ENCODE peak calls at places on chromosomes 3 and 15, in seven cellular contexts. One of them, this sample, is unnamed. For H3K27me3, the result is how much of the 10 kb centered on the place peaks cover.

GRCh38 chr3:11610044-11610671 is 33.6 kb downstream of the VGLL4 start:
- DNase-seq in right atrium auricular region: peak
- DNase-seq in heart left ventricle: peak
- DNase-seq in SJCRH30: peak
- DNase-seq in fibroblast of lung: peak
- DNase-seq in HAP-1: no peak
- DNase-seq in spleen: no peak
- DNase-seq in this sample: no peak

GRCh38 chr3:10173095-10173925 is 8.6 kb downstream of the IRAK2 start:
- DNase-seq in heart left ventricle: no peak
- DNase-seq in fibroblast of lung: peak
- DNase-seq in spleen: no peak
- DNase-seq in right atrium auricular region: no peak
- DNase-seq in HAP-1: no peak
- DNase-seq in SJCRH30: no peak
- DNase-seq in this sample: no peak

GRCh38 chr3:161274691-161275298 is 53.7 kb downstream of the NMD3 start:
- DNase-seq in right atrium auricular region: no peak
- DNase-seq in fibroblast of lung: peak
- DNase-seq in spleen: no peak
- DNase-seq in SJCRH30: peak
- DNase-seq in heart left ventricle: no peak
- DNase-seq in HAP-1: peak
- DNase-seq in this sample: no peak

GRCh38 chr3:186255703-186256331 is 106.2 kb downstream of the DGKG start:
- DNase-seq in right atrium auricular region: no peak
- DNase-seq in heart left ventricle: no peak
- DNase-seq in spleen: peak
- DNase-seq in HAP-1: no peak
- DNase-seq in SJCRH30: peak
- DNase-seq in fibroblast of lung: no peak
- DNase-seq in this sample: no peak

GRCh38 chr3:32743934-32744333 is 58.9 kb downstream of the CNOT10 start:
- DNase-seq in right atrium auricular region: no peak
- DNase-seq in fibroblast of lung: no peak
- DNase-seq in heart left ventricle: no peak
- DNase-seq in spleen: no peak
- DNase-seq in HAP-1: peak
- DNase-seq in SJCRH30: no peak
- DNase-seq in this sample: no peak

GRCh38 chr15:68488966-68489365 is 57.0 kb upstream of the ITGA11 start:
- DNase-seq in fibroblast of lung: peak
- DNase-seq in heart left ventricle: no peak
- DNase-seq in HAP-1: no peak
- DNase-seq in SJCRH30: no peak
- DNase-seq in spleen: no peak
- DNase-seq in right atrium auricular region: no peak
- DNase-seq in this sample: no peak

GRCh38 chr15:80991446-80991845 is 1.8 kb upstream of the MESD start:
- DNase-seq in heart left ventricle: peak
- DNase-seq in right atrium auricular region: peak
- DNase-seq in SJCRH30: peak
- DNase-seq in spleen: no peak
- DNase-seq in fibroblast of lung: peak
- DNase-seq in HAP-1: no peak
- DNase-seq in this sample: peak

GRCh38 chr15:33789141-33789540 is 179.2 kb upstream of the CHRM5 start:
- DNase-seq in HAP-1: no peak
- DNase-seq in fibroblast of lung: peak
- DNase-seq in spleen: no peak
- DNase-seq in SJCRH30: peak
- DNase-seq in right atrium auricular region: no peak
- DNase-seq in heart left ventricle: no peak
- DNase-seq in this sample: no peak

GRCh38 chr3:53166781-53167291 is 5.8 kb downstream of the PRKCD start:
- DNase-seq in fibroblast of lung: peak
- DNase-seq in spleen: peak
- DNase-seq in SJCRH30: peak
- DNase-seq in right atrium auricular region: peak
- DNase-seq in heart left ventricle: peak
- DNase-seq in HAP-1: no peak
- DNase-seq in this sample: peak

GRCh38 chr3:125115640-125116039 is 59.8 kb upstream of the HEG1 start:
- DNase-seq in HAP-1: no peak
- DNase-seq in fibroblast of lung: peak
- DNase-seq in right atrium auricular region: no peak
- DNase-seq in spleen: no peak
- DNase-seq in SJCRH30: no peak
- DNase-seq in heart left ventricle: no peak
- DNase-seq in this sample: no peak

GRCh38 chr15:86879250-86880229 is 799.9 kb downstream of the AGBL1 start:
- DNase-seq in heart left ventricle: peak
- DNase-seq in fibroblast of lung: peak
- DNase-seq in spleen: no peak
- DNase-seq in right atrium auricular region: no peak
- DNase-seq in SJCRH30: no peak
- DNase-seq in HAP-1: no peak
- DNase-seq in this sample: no peak

GRCh38 chr3:48268381-48268935 is 27.6 kb downstream of the ZNF589 start:
- DNase-seq in spleen: no peak
- DNase-seq in fibroblast of lung: peak
- DNase-seq in HAP-1: no peak
- DNase-seq in heart left ventricle: no peak
- DNase-seq in right atrium auricular region: no peak
- DNase-seq in SJCRH30: no peak
- DNase-seq in this sample: no peak

DNA sequence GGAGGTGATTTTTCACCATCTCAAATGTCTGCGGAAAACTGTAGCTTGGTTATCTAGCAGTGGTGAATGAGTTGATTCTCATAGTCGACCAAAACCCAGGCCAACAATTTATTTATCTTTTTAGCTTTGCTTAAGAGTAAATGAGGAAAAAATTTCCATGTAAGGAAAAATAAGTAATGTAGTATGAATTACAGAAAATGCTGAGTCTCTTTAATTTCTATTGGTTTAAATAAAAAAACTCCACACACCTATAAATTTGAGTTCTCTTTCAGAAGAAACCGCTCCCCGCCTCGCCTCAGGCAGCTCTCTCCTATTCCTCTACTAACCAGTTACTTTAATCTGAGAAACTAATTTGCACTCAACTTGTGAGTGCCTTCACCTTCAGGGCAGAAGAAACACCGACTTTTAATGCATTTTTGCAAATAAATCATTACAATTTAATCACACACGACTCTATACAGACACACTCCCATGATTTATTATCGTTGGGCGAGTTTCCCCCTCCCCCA is 540 bp upstream of the RSRC1 start:
- DNase-seq in heart left ventricle: no peak
- DNase-seq in HAP-1: no peak
- DNase-seq in right atrium auricular region: no peak
- DNase-seq in fibroblast of lung: no peak
- DNase-seq in spleen: no peak
- DNase-seq in SJCRH30: no peak
- DNase-seq in this sample: no peak
- H3K27me3 ChIP-seq in heart left ventricle: under half
- H3K27me3 ChIP-seq in HAP-1: under half
- H3K27me3 ChIP-seq in right atrium auricular region: under half
- H3K27me3 ChIP-seq in fibroblast of lung: under half
- H3K27me3 ChIP-seq in spleen: half or more
- H3K27me3 ChIP-seq in SJCRH30: under half
- H3K27me3 ChIP-seq in this sample: under half

DNA sequence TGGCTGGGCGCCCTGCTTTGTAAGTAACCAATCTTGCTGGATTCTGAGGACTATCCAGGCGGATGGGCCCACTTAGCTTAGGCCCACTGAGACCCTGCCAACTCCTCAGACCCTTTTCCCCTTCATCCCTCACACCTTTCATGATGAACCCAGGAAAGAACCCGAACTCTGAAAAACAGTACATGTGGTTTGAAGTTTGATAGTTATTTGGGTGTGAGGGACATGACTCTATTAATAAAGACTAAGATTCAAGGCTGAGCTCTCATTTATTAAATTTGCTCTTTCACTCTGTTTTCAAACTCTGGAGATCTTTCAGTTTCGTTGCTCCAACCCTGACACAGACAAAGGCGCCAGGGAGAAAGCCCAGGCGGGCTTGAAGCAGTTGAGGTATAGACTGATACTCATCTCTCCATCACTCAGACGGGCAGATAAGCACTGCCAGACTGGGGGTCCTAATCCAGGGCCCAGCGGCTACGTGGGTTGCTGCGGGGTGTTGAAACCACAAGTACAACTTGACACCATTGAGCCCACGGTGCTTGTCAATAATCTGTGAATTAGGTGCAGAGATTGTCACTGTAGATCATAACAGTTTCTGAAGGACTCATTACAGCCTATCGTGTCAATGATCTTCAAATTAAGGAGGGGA is 7.2 kb upstream of the SOX2 start:
- DNase-seq in right atrium auricular region: no peak
- DNase-seq in spleen: no peak
- DNase-seq in heart left ventricle: no peak
- DNase-seq in HAP-1: no peak
- DNase-seq in fibroblast of lung: no peak
- DNase-seq in SJCRH30: no peak
- DNase-seq in this sample: no peak
- H3K27me3 ChIP-seq in right atrium auricular region: half or more
- H3K27me3 ChIP-seq in spleen: half or more
- H3K27me3 ChIP-seq in heart left ventricle: half or more
- H3K27me3 ChIP-seq in HAP-1: under half
- H3K27me3 ChIP-seq in fibroblast of lung: under half
- H3K27me3 ChIP-seq in SJCRH30: under half
- H3K27me3 ChIP-seq in this sample: half or more

GRCh38 chr15:41494922-41495735 is 1.5 kb downstream of the ITPKA start:
- DNase-seq in heart left ventricle: no peak
- DNase-seq in fibroblast of lung: no peak
- DNase-seq in HAP-1: no peak
- DNase-seq in right atrium auricular region: no peak
- DNase-seq in SJCRH30: no peak
- DNase-seq in spleen: peak
- DNase-seq in this sample: no peak
- H3K27me3 ChIP-seq in heart left ventricle: under half
- H3K27me3 ChIP-seq in fibroblast of lung: under half
- H3K27me3 ChIP-seq in HAP-1: under half
- H3K27me3 ChIP-seq in right atrium auricular region: under half
- H3K27me3 ChIP-seq in SJCRH30: under half
- H3K27me3 ChIP-seq in spleen: half or more
- H3K27me3 ChIP-seq in this sample: under half

DNA sequence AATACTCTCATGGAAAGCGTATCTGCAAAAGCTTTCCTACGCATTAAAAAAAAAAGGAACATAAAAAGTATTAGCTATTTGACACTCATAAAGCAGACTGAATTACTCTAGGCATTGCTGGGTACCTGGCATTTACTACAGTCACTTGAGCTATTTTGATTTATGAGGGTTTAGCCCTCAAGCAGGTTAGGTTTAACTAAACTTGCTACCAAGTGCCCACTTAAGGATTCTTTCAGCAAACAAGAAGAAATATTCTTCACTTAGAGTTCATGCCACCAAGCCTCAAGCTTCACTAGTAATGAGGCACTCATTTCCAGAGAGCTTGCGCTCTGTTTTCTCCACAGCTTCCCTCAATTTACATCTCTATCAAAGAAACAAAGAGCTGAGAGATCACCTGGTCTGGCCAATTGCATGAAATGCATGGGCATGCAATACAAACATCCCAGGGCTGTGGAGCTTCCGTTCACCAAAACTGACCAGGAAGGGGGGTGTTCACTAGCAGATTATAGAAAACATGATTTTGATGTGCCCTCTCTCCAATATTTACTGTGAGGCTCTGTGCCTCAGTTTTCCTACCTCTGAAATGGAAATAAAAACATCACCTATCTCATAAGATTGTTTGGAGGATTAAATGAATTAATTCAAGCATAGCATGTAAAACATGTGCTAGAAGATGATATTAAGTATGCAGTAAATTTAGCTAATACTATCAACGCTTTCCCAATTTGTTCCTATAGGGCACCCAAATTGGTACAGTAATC is 217.3 kb downstream of the RORA start:
- DNase-seq in spleen: no peak
- DNase-seq in right atrium auricular region: no peak
- DNase-seq in SJCRH30: no peak
- DNase-seq in fibroblast of lung: no peak
- DNase-seq in HAP-1: no peak
- DNase-seq in heart left ventricle: no peak
- DNase-seq in this sample: no peak
- H3K27me3 ChIP-seq in spleen: under half
- H3K27me3 ChIP-seq in right atrium auricular region: under half
- H3K27me3 ChIP-seq in SJCRH30: under half
- H3K27me3 ChIP-seq in fibroblast of lung: under half
- H3K27me3 ChIP-seq in HAP-1: under half
- H3K27me3 ChIP-seq in heart left ventricle: under half
- H3K27me3 ChIP-seq in this sample: under half

GRCh38 chr3:115937054-115937453 is 313.7 kb downstream of the GAP43 start:
- DNase-seq in heart left ventricle: no peak
- DNase-seq in SJCRH30: no peak
- DNase-seq in HAP-1: no peak
- DNase-seq in fibroblast of lung: no peak
- DNase-seq in spleen: no peak
- DNase-seq in right atrium auricular region: no peak
- DNase-seq in this sample: no peak
- H3K27me3 ChIP-seq in heart left ventricle: under half
- H3K27me3 ChIP-seq in SJCRH30: under half
- H3K27me3 ChIP-seq in HAP-1: under half
- H3K27me3 ChIP-seq in fibroblast of lung: under half
- H3K27me3 ChIP-seq in spleen: under half
- H3K27me3 ChIP-seq in right atrium auricular region: under half
- H3K27me3 ChIP-seq in this sample: under half

DNA sequence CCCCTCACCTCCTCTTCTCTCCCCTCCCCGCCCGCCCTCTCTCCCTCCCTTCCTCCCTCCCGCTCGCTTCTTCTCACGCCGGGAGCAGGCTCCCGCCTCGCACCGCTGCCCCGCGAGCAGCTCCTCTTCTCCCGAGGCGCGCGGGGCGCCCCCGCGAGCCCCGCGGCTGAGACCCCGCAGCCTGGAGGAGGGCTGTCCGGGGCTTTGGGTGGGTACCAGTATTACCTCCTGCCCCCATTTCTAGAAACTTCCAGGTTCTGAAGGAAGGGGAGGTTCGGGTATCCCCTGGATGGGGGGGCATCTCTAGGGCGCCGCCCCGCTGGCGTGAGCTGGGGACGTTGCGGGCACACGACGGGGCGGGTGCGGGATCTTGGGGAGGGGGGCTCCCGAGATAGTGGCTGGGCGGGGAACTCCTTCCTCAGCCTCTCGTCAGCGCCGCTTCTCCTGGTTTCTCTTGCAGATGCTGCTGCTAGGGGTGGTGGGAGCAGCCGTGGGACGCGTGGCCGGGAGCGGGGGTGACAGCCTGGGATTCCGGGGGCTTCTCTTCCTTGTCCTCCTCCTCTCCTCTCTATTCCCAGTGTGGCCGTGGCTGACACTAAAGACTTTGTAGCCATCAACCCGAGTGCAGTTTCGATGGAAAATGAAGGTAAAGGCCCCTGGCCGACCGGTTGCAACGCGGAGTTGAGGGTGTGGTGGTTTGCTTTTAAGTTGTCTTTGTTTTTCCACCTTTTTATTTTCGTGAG is 417 bp downstream of the ATP2C1 start:
- DNase-seq in SJCRH30: peak
- DNase-seq in heart left ventricle: peak
- DNase-seq in spleen: peak
- DNase-seq in right atrium auricular region: peak
- DNase-seq in HAP-1: no peak
- DNase-seq in fibroblast of lung: peak
- DNase-seq in this sample: peak
- H3K27me3 ChIP-seq in SJCRH30: under half
- H3K27me3 ChIP-seq in heart left ventricle: under half
- H3K27me3 ChIP-seq in spleen: under half
- H3K27me3 ChIP-seq in right atrium auricular region: under half
- H3K27me3 ChIP-seq in HAP-1: under half
- H3K27me3 ChIP-seq in fibroblast of lung: under half
- H3K27me3 ChIP-seq in this sample: under half

GRCh38 chr3:139674585-139675260 is 3.0 kb downstream of the NMNAT3 start:
- DNase-seq in spleen: no peak
- DNase-seq in SJCRH30: no peak
- DNase-seq in fibroblast of lung: peak
- DNase-seq in heart left ventricle: no peak
- DNase-seq in right atrium auricular region: no peak
- DNase-seq in HAP-1: no peak
- DNase-seq in this sample: no peak
- H3K27me3 ChIP-seq in spleen: under half
- H3K27me3 ChIP-seq in SJCRH30: under half
- H3K27me3 ChIP-seq in fibroblast of lung: under half
- H3K27me3 ChIP-seq in heart left ventricle: under half
- H3K27me3 ChIP-seq in right atrium auricular region: under half
- H3K27me3 ChIP-seq in HAP-1: under half
- H3K27me3 ChIP-seq in this sample: under half